ENCODE peak calls at places on chromosome 20, in four cellular contexts. K is left colon, I is endodermal cell, Y is right cardiac atrium. Q is an unnamed sample.

GRCh38 chr20:13022401-13023170 is 13.8 kb downstream of the SPTLC3 start:
- DNase-seq in K (no peak), I (peak; percentile 63), Y (no peak), Q (peak; percentile 88)

GRCh38 chr20:22371843-22372242 is 212.5 kb downstream of the FOXA2 start:
- DNase-seq in Y (no peak), K (no peak), I (no peak), Q (peak; percentile 45)

GRCh38 chr20:50957798-50958732 is at the start of gene DPM1:
- DNase-seq in I (peak; percentile 92), K (peak; percentile 86), Y (peak; percentile 88), Q (peak; percentile 23)

GRCh38 chr20:37195018-37195417 is 15.7 kb upstream of the MROH8 start:
- DNase-seq in K (no peak), I (peak; percentile 51), Y (no peak), Q (no peak)

GRCh38 chr20:32201296-32201976 is 6.1 kb downstream of the PLAGL2 start:
- DNase-seq in Y (no peak), K (no peak), I (no peak), Q (no peak)

GRCh38 chr20:37500311-37500710 is 20.7 kb upstream of the NNAT start:
- DNase-seq in K (no peak), I (peak; percentile 32), Y (no peak), Q (no peak)

GRCh38 chr20:58622671-58623578 is 28.2 kb upstream of the STX16 start:
- DNase-seq in Y (no peak), I (no peak), K (no peak), Q (no peak)

GRCh38 chr20:2101057-2101934 is at the start of gene STK35:
- DNase-seq in K (peak; percentile 83), Y (no peak), I (peak; percentile 89), Q (peak; percentile 47)

GRCh38 chr20:2151805-2152727 is 50.4 kb downstream of the STK35 start:
- DNase-seq in I (no peak), Y (peak; percentile 43), K (no peak), Q (peak; percentile 61)

Q was measured in renal cortical epithelial cell.